ENCODE peak calls at places on chromosomes 13 and 19, in six cellular contexts. P is tibial artery, M is OCI-M1, U is hypothalamus, B is cardiac muscle cell, K is EL. W is an unnamed sample.

GRCh38 chr19:56350416-56351045 is 35.9 kb upstream of the ZSCAN5A start:
- DNase-seq in P (no peak), M (peak), U (no peak), B (peak), K (peak), W (no peak)

GRCh38 chr13:90912247-90912646 is 435.2 kb upstream of the MIR17HG start:
- DNase-seq in P (no peak), M (no peak), U (no peak), B (no peak), K (no peak), W (no peak)

GRCh38 chr13:46211116-46211515 is 612 bp upstream of the LRRC63 start:
- DNase-seq in P (no peak), M (peak), U (no peak), B (no peak), K (peak), W (no peak)

GRCh38 chr19:11496391-11497163 is 9.1 kb downstream of the ZNF653 start:
- DNase-seq in P (peak), M (peak), U (no peak), B (peak), K (peak), W (no peak)

GRCh38 chr13:49374585-49375290 is 69.1 kb downstream of the CAB39L start:
- DNase-seq in P (no peak), M (peak), U (no peak), B (no peak), K (peak), W (no peak)

GRCh38 chr19:34856052-34856451 is 70.7 kb upstream of the ZNF30 start:
- DNase-seq in P (no peak), M (no peak), U (no peak), B (no peak), K (no peak), W (no peak)

GRCh38 chr13:18956473-18957078 is 225.0 kb downstream of the TUBA3C start:
- DNase-seq in P (no peak), M (no peak), U (no peak), B (no peak), K (no peak), W (no peak)

GRCh38 chr13:79457948-79458347 is 23.0 kb upstream of the NDFIP2 start:
- DNase-seq in P (no peak), M (peak), U (no peak), B (no peak), K (peak), W (no peak)

GRCh38 chr13:62324842-62325241 is 909.2 kb upstream of the PCDH20 start:
- DNase-seq in P (no peak), M (no peak), U (no peak), B (no peak), K (no peak), W (no peak)

GRCh38 chr13:44238011-44238421 is 135.6 kb upstream of the SERP2 start:
- DNase-seq in P (no peak), M (no peak), U (no peak), B (no peak), K (no peak), W (no peak)

GRCh38 chr19:32231020-32231419 is 114.4 kb upstream of the ZNF507 start:
- DNase-seq in P (no peak), M (no peak), U (no peak), B (no peak), K (no peak), W (no peak)

GRCh38 chr13:44818428-44818827 is 170.8 kb downstream of the NUFIP1 start:
- DNase-seq in P (no peak), M (peak), U (no peak), B (peak), K (peak), W (no peak)

GRCh38 chr19:46944918-46945628 is 74.6 kb upstream of the NPAS1 start:
- DNase-seq in P (peak), M (no peak), U (peak), B (peak), K (peak), W (peak)

GRCh38 chr13:47110141-47110540 is 213.3 kb upstream of the HTR2A start:
- DNase-seq in P (no peak), M (no peak), U (no peak), B (no peak), K (no peak), W (no peak)

GRCh38 chr19:9309974-9310446 is 372 bp upstream of the ZNF699 start:
- DNase-seq in P (peak), M (peak), U (no peak), B (peak), K (peak), W (peak)

GRCh38 chr19:10612515-10613119 is 12.7 kb upstream of the SLC44A2 start:
- DNase-seq in P (peak), M (no peak), U (no peak), B (no peak), K (no peak), W (peak)

GRCh38 chr19:16260794-16261161 is 63.1 kb downstream of the AP1M1 start:
- DNase-seq in P (no peak), M (no peak), U (no peak), B (no peak), K (no peak), W (no peak)

GRCh38 chr19:55086730-55087541 is 11.3 kb downstream of the EPS8L1 start:
- DNase-seq in P (peak), M (no peak), U (peak), B (peak), K (peak), W (peak)